ENCODE peak calls at places on chromosomes 1 and 21, in four cellular contexts. M is kidney epithelial cell, X is esophagus muscularis mucosa, V is GM23248. C is an unnamed sample.

GRCh38 chr1:68174173-68175113 is 57.9 kb downstream of the WLS start:
- DNase-seq in M (peak; percentile 83), X (no peak), V (peak; percentile 96), C (peak; percentile 87)

GRCh38 chr1:66331641-66332523 is 202.1 kb upstream of the SGIP1 start:
- DNase-seq in M (peak; percentile 19), X (peak; percentile 93), V (peak; percentile 92), C (peak; percentile 84)

GRCh38 chr1:175725684-175726083 is 17.7 kb downstream of the TNR start:
- DNase-seq in M (no peak), X (no peak), V (peak; percentile 34), C (no peak)

GRCh38 chr1:47769279-47769678 is 227.9 kb downstream of the TRABD2B start:
- DNase-seq in M (no peak), X (no peak), V (no peak), C (no peak)

GRCh38 chr21:16304189-16304588 is 574.4 kb downstream of the USP25 start:
- DNase-seq in M (no peak), X (no peak), V (no peak), C (no peak)

GRCh38 chr1:66434096-66434495 is 99.9 kb upstream of the SGIP1 start:
- DNase-seq in M (peak; percentile 9), X (no peak), V (peak; percentile 68), C (peak; percentile 62)

GRCh38 chr1:90335566-90335965 is 340.7 kb downstream of the ZNF326 start:
- DNase-seq in M (no peak), X (no peak), V (no peak), C (no peak)

GRCh38 chr1:8078176-8078671 is 52.1 kb upstream of the ERRFI1 start:
- DNase-seq in M (peak; percentile 83), X (no peak), V (peak; percentile 80), C (no peak)

GRCh38 chr1:227944931-227945890 is 2.5 kb downstream of the WNT9A start:
- DNase-seq in M (no peak), X (no peak), V (no peak), C (no peak)

GRCh38 chr1:172144445-172145060 is 275.9 kb upstream of the C1orf105 start:
- DNase-seq in M (no peak), X (peak; percentile 94), V (peak; percentile 99), C (peak; percentile 97)

GRCh38 chr1:37455516-37455915 is 18.9 kb upstream of the ZC3H12A start:
- DNase-seq in M (no peak), X (no peak), V (no peak), C (no peak)

GRCh38 chr1:181583598-181583997 is 100.3 kb downstream of the CACNA1E start:
- DNase-seq in M (no peak), X (no peak), V (no peak), C (no peak)

GRCh38 chr1:112981461-112982233 is 25.7 kb upstream of the SLC16A1 start:
- DNase-seq in M (no peak), X (no peak), V (no peak), C (no peak)

GRCh38 chr1:223667484-223668182 is 2.1 kb upstream of the CAPN8 start:
- DNase-seq in M (no peak), X (no peak), V (peak; percentile 38), C (no peak)

GRCh38 chr1:223662943-223663342 is 2.6 kb downstream of the CAPN8 start:
- DNase-seq in M (no peak), X (no peak), V (no peak), C (no peak)

GRCh38 chr1:223669003-223669402 is 3.5 kb upstream of the CAPN8 start:
- DNase-seq in M (no peak), X (no peak), V (no peak), C (no peak)

GRCh38 chr1:223664106-223664505 is 1.4 kb downstream of the CAPN8 start:
- DNase-seq in M (no peak), X (no peak), V (no peak), C (no peak)

GRCh38 chr1:223665592-223666312 is at the start of gene CAPN8:
- DNase-seq in M (no peak), X (no peak), V (peak; percentile 20), C (no peak)
- H3K4me3 ChIP-seq in M (no peak within 1 kb of the TSS), X (no peak within 1 kb of the TSS), V (no peak within 1 kb of the TSS), C (no peak within 1 kb of the TSS)

GRCh38 chr21:39400173-39400572 is 45.4 kb downstream of the LCA5L start:
- DNase-seq in M (no peak), X (no peak), V (no peak), C (no peak)
- H3K4me3 ChIP-seq in M (no peak overlapping the region), X (no peak overlapping the region), V (no peak overlapping the region), C (no peak overlapping the region)

DNA sequence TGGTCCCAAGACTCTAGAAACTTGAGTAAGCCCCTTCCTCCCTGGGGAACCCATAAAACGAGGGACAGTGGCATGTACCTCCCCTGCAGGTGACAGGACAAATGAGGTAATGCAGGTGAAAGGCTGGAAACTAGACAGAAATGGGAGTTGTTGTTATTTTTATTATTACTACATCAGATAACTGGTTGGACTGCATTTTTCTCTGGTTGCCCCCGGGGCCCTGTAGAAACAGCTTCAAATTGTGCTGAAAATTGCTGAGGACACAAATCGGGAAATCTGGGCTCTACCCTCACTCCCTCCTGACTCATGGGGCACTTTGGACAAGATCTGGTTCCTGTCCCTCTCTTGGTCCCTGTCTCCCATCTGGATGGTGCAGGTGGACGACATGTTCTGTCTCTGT is 132.3 kb upstream of the WNT4 start:
- DNase-seq in M (no peak), X (no peak), V (no peak), C (no peak)
- H3K4me3 ChIP-seq in M (no peak overlapping the region), X (no peak overlapping the region), V (no peak overlapping the region), C (no peak overlapping the region)

GRCh38 chr1:111446967-111447892 is 1.8 kb downstream of the WDR77 start:
- DNase-seq in M (no peak), X (peak; percentile 39), V (no peak), C (no peak)
- H3K4me3 ChIP-seq in M (no peak overlapping the region), X (no peak overlapping the region), V (peak overlapping the region; percentile 95), C (no peak overlapping the region)

GRCh38 chr1:86395771-86396502 is at the start of gene ODF2L:
- DNase-seq in M (peak; percentile 61), X (peak; percentile 97), V (peak; percentile 95), C (no peak)

GRCh38 chr1:86396503-86396900 is 379 bp upstream of the ODF2L start:
- DNase-seq in M (no peak), X (no peak), V (no peak), C (no peak)

GRCh38 chr1:86389315-86389714 is 6.8 kb downstream of the ODF2L start:
- DNase-seq in M (no peak), X (no peak), V (no peak), C (no peak)

GRCh38 chr1:86388777-86389176 is 7.3 kb downstream of the ODF2L start:
- DNase-seq in M (no peak), X (no peak), V (peak; percentile 24), C (no peak)

DNA sequence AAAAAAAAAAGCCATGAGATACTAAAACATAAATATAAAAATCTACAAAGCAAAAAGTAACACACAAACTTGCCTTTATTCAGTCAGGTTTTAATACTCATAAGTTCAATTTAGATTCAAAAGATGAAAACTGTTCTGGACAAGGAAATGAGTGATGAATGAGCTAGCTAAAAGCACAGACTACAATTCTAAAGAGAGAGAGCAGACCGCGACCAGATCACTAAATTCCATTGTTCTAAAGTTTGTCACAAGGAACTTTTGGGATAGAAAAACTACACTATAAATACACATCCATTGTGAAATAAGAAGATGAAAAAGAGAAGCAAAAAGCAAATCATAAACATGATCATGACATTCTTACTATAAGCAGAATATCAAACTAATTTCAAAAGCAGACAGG is 1.7 kb downstream of the ODF2L start:
- DNase-seq in M (no peak), X (no peak), V (peak; percentile 76), C (no peak)
- H3K4me3 ChIP-seq in M (no peak overlapping the region), X (no peak overlapping the region), V (peak overlapping the region; percentile 86), C (no peak overlapping the region)